ENCODE peak calls at places on chromosomes 3 and 15, in seven cellular contexts. One of them, this sample, is unnamed.
A peak's percentile ranks its signal among the peaks of the same experiment; 100 is the strongest.

GRCh38 chr3:71219744-71220638 is 363.5 kb downstream of the FOXP1 start:
- DNase-seq in body of pancreas: no peak
- DNase-seq in adrenal gland: no peak
- DNase-seq in Peyer's patch: no peak
- DNase-seq in upper lobe of right lung: no peak
- DNase-seq in fibroblast of lung: no peak
- DNase-seq in cardiac muscle cell: peak; percentile 58
- DNase-seq in this sample: no peak

GRCh38 chr3:152299243-152299976 is 30.7 kb downstream of the MBNL1 start:
- DNase-seq in adrenal gland: no peak
- DNase-seq in cardiac muscle cell: peak; percentile 45
- DNase-seq in upper lobe of right lung: no peak
- DNase-seq in Peyer's patch: no peak
- DNase-seq in fibroblast of lung: no peak
- DNase-seq in body of pancreas: peak; percentile 19
- DNase-seq in this sample: no peak

GRCh38 chr3:112990672-112991602 is at the start of gene GTPBP8:
- DNase-seq in Peyer's patch: peak; percentile 95
- DNase-seq in body of pancreas: peak; percentile 93
- DNase-seq in fibroblast of lung: peak; percentile 87
- DNase-seq in upper lobe of right lung: peak; percentile 96
- DNase-seq in cardiac muscle cell: peak; percentile 94
- DNase-seq in adrenal gland: peak; percentile 89
- DNase-seq in this sample: peak; percentile 88

GRCh38 chr15:70053006-70053702 is 44.6 kb downstream of the TLE3 start:
- DNase-seq in upper lobe of right lung: no peak
- DNase-seq in adrenal gland: no peak
- DNase-seq in body of pancreas: no peak
- DNase-seq in fibroblast of lung: no peak
- DNase-seq in Peyer's patch: peak; percentile 43
- DNase-seq in cardiac muscle cell: no peak
- DNase-seq in this sample: peak; percentile 14

GRCh38 chr3:60010778-60011177 is 961.0 kb upstream of the CFAP20DC start:
- DNase-seq in adrenal gland: no peak
- DNase-seq in fibroblast of lung: no peak
- DNase-seq in body of pancreas: peak; percentile 4
- DNase-seq in Peyer's patch: no peak
- DNase-seq in upper lobe of right lung: no peak
- DNase-seq in cardiac muscle cell: no peak
- DNase-seq in this sample: no peak

GRCh38 chr3:81442758-81443456 is 318.5 kb downstream of the GBE1 start:
- DNase-seq in upper lobe of right lung: no peak
- DNase-seq in Peyer's patch: no peak
- DNase-seq in fibroblast of lung: no peak
- DNase-seq in cardiac muscle cell: no peak
- DNase-seq in adrenal gland: no peak
- DNase-seq in body of pancreas: no peak
- DNase-seq in this sample: no peak

GRCh38 chr3:39192490-39193092 is at the start of gene XIRP1:
- DNase-seq in cardiac muscle cell: peak; percentile 74
- DNase-seq in upper lobe of right lung: no peak
- DNase-seq in body of pancreas: no peak
- DNase-seq in Peyer's patch: no peak
- DNase-seq in adrenal gland: no peak
- DNase-seq in fibroblast of lung: peak; percentile 7
- DNase-seq in this sample: no peak

GRCh38 chr3:74314696-74315095 is 299.8 kb downstream of the CNTN3 start:
- DNase-seq in adrenal gland: no peak
- DNase-seq in body of pancreas: no peak
- DNase-seq in fibroblast of lung: peak; percentile 7
- DNase-seq in upper lobe of right lung: no peak
- DNase-seq in Peyer's patch: no peak
- DNase-seq in cardiac muscle cell: no peak
- DNase-seq in this sample: no peak

GRCh38 chr3:12187448-12188327 is 29.0 kb upstream of the TIMP4 start:
- DNase-seq in adrenal gland: peak; percentile 32
- DNase-seq in Peyer's patch: no peak
- DNase-seq in upper lobe of right lung: peak; percentile 78
- DNase-seq in body of pancreas: peak; percentile 26
- DNase-seq in fibroblast of lung: peak; percentile 74
- DNase-seq in cardiac muscle cell: no peak
- DNase-seq in this sample: no peak

GRCh38 chr3:142889263-142890014 is 556 bp upstream of the PCOLCE2 start:
- DNase-seq in Peyer's patch: no peak
- DNase-seq in body of pancreas: no peak
- DNase-seq in fibroblast of lung: no peak
- DNase-seq in cardiac muscle cell: no peak
- DNase-seq in upper lobe of right lung: no peak
- DNase-seq in adrenal gland: no peak
- DNase-seq in this sample: no peak

DNA sequence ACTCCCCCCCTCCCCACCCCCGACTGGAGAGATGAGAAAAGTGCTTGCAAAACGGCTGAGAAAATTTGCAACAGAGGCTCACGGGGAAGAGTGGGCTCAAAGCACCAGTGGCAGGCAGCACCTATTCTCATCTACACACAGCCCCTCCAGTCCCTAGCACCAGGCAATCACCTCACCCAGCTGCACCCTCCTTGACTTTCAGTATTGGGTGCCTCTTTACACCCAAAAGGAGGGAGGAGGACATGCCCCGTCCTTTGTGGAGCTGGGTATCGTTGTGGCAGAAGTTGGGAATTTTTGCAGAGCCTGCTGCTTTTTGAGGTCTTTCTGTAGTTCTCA is 182.8 kb upstream of the TOPAZ1 start:
- DNase-seq in adrenal gland: no peak
- DNase-seq in Peyer's patch: no peak
- DNase-seq in fibroblast of lung: no peak
- DNase-seq in upper lobe of right lung: no peak
- DNase-seq in cardiac muscle cell: no peak
- DNase-seq in body of pancreas: no peak
- DNase-seq in this sample: no peak
- H3K27me3 ChIP-seq in adrenal gland: no peaks in the 10 kb centered on the region
- H3K27me3 ChIP-seq in Peyer's patch: no peaks in the 10 kb centered on the region
- H3K27me3 ChIP-seq in fibroblast of lung: no peaks in the 10 kb centered on the region
- H3K27me3 ChIP-seq in upper lobe of right lung: peaks cover 26% of the 10 kb centered on the region
- H3K27me3 ChIP-seq in cardiac muscle cell: peaks cover 91% of the 10 kb centered on the region
- H3K27me3 ChIP-seq in body of pancreas: no peaks in the 10 kb centered on the region
- H3K27me3 ChIP-seq in this sample: peaks cover 8% of the 10 kb centered on the region

DNA sequence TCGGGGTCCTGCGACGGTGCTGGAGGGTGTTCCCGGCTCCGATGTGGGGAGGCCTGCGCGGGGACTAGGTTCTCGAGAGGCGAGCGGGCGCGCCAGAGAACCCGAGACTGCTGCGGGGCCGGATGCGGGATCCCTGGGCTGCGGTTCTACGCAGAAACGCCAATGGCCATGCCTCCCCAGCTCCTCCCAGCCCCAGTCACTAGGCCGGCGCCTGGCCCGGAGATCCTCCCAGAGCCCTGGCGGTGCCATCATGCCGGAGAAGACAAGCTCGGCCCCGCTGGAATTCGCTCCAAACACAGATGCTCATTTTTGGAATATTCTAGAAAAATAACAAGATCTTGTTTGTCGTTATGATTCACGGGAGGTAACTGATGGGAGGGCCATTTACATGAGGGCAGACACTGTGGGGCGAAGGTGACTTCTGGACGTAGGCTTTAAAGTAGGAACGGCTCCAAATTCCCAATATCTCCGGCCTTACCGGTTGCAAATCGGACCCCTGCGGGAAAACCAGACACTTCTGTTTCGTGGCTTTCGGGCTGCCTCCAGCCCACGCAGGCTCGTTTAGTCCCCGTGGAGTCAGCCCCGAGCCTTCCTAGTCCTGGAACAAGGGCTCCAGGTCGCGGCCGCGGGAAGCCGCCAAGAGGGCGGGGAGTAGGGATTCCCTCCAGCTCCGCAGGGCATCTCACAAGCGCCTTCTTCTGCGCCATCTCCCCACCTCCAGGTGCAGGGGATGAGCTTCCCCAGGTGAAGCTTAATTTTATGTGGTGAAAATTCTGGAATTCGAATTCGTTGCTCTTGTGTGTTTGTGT is 74.8 kb upstream of the POLG start:
- DNase-seq in body of pancreas: no peak
- DNase-seq in upper lobe of right lung: no peak
- DNase-seq in fibroblast of lung: no peak
- DNase-seq in Peyer's patch: no peak
- DNase-seq in cardiac muscle cell: no peak
- DNase-seq in adrenal gland: no peak
- DNase-seq in this sample: no peak
- H3K27me3 ChIP-seq in body of pancreas: peaks cover 69% of the 10 kb centered on the region
- H3K27me3 ChIP-seq in upper lobe of right lung: peaks cover 98% of the 10 kb centered on the region
- H3K27me3 ChIP-seq in fibroblast of lung: peaks cover 95% of the 10 kb centered on the region
- H3K27me3 ChIP-seq in Peyer's patch: no peaks in the 10 kb centered on the region
- H3K27me3 ChIP-seq in cardiac muscle cell: peaks cover 100% of the 10 kb centered on the region
- H3K27me3 ChIP-seq in adrenal gland: peaks cover 96% of the 10 kb centered on the region
- H3K27me3 ChIP-seq in this sample: peaks cover 92% of the 10 kb centered on the region

DNA sequence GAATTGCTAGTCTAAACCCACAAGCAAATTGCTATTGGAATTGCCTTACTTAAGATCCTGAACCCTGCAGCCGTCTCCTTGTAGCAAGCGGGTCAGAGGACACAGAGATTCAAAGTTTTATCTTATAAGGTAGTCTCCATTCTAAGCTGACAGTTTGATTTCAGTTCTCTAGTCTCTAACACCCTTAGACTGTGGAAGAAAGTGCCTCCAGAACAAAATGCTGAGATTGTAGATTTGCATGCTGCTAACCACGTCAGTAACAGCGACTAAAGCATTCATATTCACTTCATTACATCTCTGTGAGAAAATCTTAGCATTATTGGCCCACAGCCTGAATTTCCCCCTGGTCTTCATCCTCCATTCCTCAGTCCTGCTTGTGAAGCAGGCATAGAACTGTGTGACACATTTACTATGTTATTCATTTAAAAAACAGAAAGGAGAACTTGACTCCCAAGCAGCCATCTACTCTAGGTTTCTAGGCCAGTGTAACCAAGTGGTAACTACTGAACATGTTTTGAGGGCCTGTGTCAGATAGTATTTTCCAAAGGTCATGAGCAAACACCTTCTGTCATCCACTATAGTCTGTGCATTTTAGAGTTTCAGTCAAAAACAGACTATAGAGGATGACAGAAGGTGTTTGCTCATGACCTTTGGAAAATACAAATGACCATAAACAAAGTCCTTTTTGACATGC is 27.4 kb downstream of the ARIH2 start:
- DNase-seq in Peyer's patch: no peak
- DNase-seq in adrenal gland: no peak
- DNase-seq in upper lobe of right lung: no peak
- DNase-seq in cardiac muscle cell: no peak
- DNase-seq in body of pancreas: no peak
- DNase-seq in fibroblast of lung: no peak
- DNase-seq in this sample: no peak
- H3K27me3 ChIP-seq in Peyer's patch: no peaks in the 10 kb centered on the region
- H3K27me3 ChIP-seq in adrenal gland: no peaks in the 10 kb centered on the region
- H3K27me3 ChIP-seq in upper lobe of right lung: no peaks in the 10 kb centered on the region
- H3K27me3 ChIP-seq in cardiac muscle cell: no peaks in the 10 kb centered on the region
- H3K27me3 ChIP-seq in body of pancreas: no peaks in the 10 kb centered on the region
- H3K27me3 ChIP-seq in fibroblast of lung: no peaks in the 10 kb centered on the region
- H3K27me3 ChIP-seq in this sample: no peaks in the 10 kb centered on the region

DNA sequence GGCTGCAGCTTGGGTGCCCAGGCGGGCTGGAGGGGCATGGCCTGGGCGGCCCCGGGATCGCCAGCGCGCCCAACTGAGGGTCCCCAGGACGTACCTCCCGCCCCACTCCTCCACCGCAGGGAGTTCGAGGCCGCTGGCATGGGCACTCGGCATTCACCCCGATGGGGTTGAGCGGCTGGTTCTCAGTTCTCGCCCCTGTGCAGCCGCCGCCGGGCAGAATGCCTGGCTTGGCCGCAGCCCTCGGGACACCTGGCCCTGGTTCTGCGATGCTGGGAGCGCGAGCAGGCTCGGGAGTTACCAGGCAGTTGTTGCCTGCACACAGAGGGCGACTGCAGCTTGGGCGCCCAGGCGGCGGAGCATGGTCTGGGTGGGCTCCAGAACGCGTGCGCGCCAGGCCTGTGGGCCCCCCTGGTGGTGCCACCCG is 121.4 kb downstream of the LMLN start:
- DNase-seq in Peyer's patch: no peak
- DNase-seq in cardiac muscle cell: no peak
- DNase-seq in body of pancreas: no peak
- DNase-seq in adrenal gland: no peak
- DNase-seq in fibroblast of lung: no peak
- DNase-seq in upper lobe of right lung: no peak
- DNase-seq in this sample: no peak
- H3K27me3 ChIP-seq in Peyer's patch: peaks cover 5% of the 10 kb centered on the region
- H3K27me3 ChIP-seq in cardiac muscle cell: peaks cover 95% of the 10 kb centered on the region
- H3K27me3 ChIP-seq in body of pancreas: peaks cover 13% of the 10 kb centered on the region
- H3K27me3 ChIP-seq in adrenal gland: peaks cover 68% of the 10 kb centered on the region
- H3K27me3 ChIP-seq in fibroblast of lung: peaks cover 10% of the 10 kb centered on the region
- H3K27me3 ChIP-seq in upper lobe of right lung: peaks cover 73% of the 10 kb centered on the region
- H3K27me3 ChIP-seq in this sample: peaks cover 8% of the 10 kb centered on the region

GRCh38 chr3:13197281-13197680 is 124.1 kb upstream of the IQSEC1 start:
- DNase-seq in Peyer's patch: peak; percentile 26
- DNase-seq in cardiac muscle cell: peak; percentile 18
- DNase-seq in fibroblast of lung: no peak
- DNase-seq in adrenal gland: no peak
- DNase-seq in upper lobe of right lung: peak; percentile 48
- DNase-seq in body of pancreas: no peak
- DNase-seq in this sample: no peak
- H3K27me3 ChIP-seq in Peyer's patch: no peaks in the 10 kb centered on the region
- H3K27me3 ChIP-seq in cardiac muscle cell: no peaks in the 10 kb centered on the region
- H3K27me3 ChIP-seq in fibroblast of lung: no peaks in the 10 kb centered on the region
- H3K27me3 ChIP-seq in adrenal gland: no peaks in the 10 kb centered on the region
- H3K27me3 ChIP-seq in upper lobe of right lung: no peaks in the 10 kb centered on the region
- H3K27me3 ChIP-seq in body of pancreas: no peaks in the 10 kb centered on the region
- H3K27me3 ChIP-seq in this sample: no peaks in the 10 kb centered on the region

GRCh38 chr15:42148808-42149492 is 7.5 kb downstream of the PLA2G4F start:
- DNase-seq in upper lobe of right lung: peak; percentile 55
- DNase-seq in fibroblast of lung: no peak
- DNase-seq in adrenal gland: no peak
- DNase-seq in cardiac muscle cell: peak; percentile 74
- DNase-seq in Peyer's patch: no peak
- DNase-seq in body of pancreas: no peak
- DNase-seq in this sample: peak; percentile 6

GRCh38 chr15:42149493-42150245 is 6.8 kb downstream of the PLA2G4F start:
- DNase-seq in Peyer's patch: no peak
- DNase-seq in adrenal gland: no peak
- DNase-seq in body of pancreas: no peak
- DNase-seq in cardiac muscle cell: no peak
- DNase-seq in fibroblast of lung: no peak
- DNase-seq in upper lobe of right lung: peak; percentile 66
- DNase-seq in this sample: no peak

GRCh38 chr15:42146551-42147430 is 9.6 kb downstream of the PLA2G4F start:
- DNase-seq in upper lobe of right lung: peak; percentile 43
- DNase-seq in adrenal gland: no peak
- DNase-seq in cardiac muscle cell: no peak
- DNase-seq in fibroblast of lung: no peak
- DNase-seq in Peyer's patch: no peak
- DNase-seq in body of pancreas: no peak
- DNase-seq in this sample: no peak

GRCh38 chr15:42145546-42146455 is 10.6 kb downstream of the PLA2G4F start:
- DNase-seq in adrenal gland: no peak
- DNase-seq in upper lobe of right lung: peak; percentile 65
- DNase-seq in body of pancreas: no peak
- DNase-seq in fibroblast of lung: no peak
- DNase-seq in Peyer's patch: no peak
- DNase-seq in cardiac muscle cell: no peak
- DNase-seq in this sample: peak; percentile 9

GRCh38 chr15:42147431-42147735 is 9.1 kb downstream of the PLA2G4F start:
- DNase-seq in fibroblast of lung: no peak
- DNase-seq in cardiac muscle cell: no peak
- DNase-seq in upper lobe of right lung: peak; percentile 53
- DNase-seq in Peyer's patch: no peak
- DNase-seq in body of pancreas: no peak
- DNase-seq in adrenal gland: no peak
- DNase-seq in this sample: no peak
- H3K27me3 ChIP-seq in fibroblast of lung: peaks cover 4% of the 10 kb centered on the region
- H3K27me3 ChIP-seq in cardiac muscle cell: no peaks in the 10 kb centered on the region
- H3K27me3 ChIP-seq in upper lobe of right lung: no peaks in the 10 kb centered on the region
- H3K27me3 ChIP-seq in Peyer's patch: no peaks in the 10 kb centered on the region
- H3K27me3 ChIP-seq in body of pancreas: no peaks in the 10 kb centered on the region
- H3K27me3 ChIP-seq in adrenal gland: no peaks in the 10 kb centered on the region
- H3K27me3 ChIP-seq in this sample: no peaks in the 10 kb centered on the region